ENCODE peak calls at places on chromosomes 4 and X, in eight cellular contexts. One of them, this sample, is unnamed.

GRCh38 chr4:138616775-138617174 is 374.6 kb upstream of the SLC7A11 start:
- DNase-seq in nephron progenitor cell: no peak
- DNase-seq in left lung: no peak
- DNase-seq in heart left ventricle: no peak
- DNase-seq in CD4-positive, alpha-beta T cell: no peak
- DNase-seq in fibroblast of lung: peak; percentile 14
- DNase-seq in AG04449: peak; percentile 7
- DNase-seq in epithelial cell of proximal tubule: no peak
- DNase-seq in this sample: no peak

GRCh38 chrX:97587171-97587570 is 703.5 kb downstream of the RPA4 start:
- DNase-seq in fibroblast of lung: no peak
- DNase-seq in CD4-positive, alpha-beta T cell: no peak
- DNase-seq in epithelial cell of proximal tubule: no peak
- DNase-seq in left lung: no peak
- DNase-seq in nephron progenitor cell: no peak
- DNase-seq in AG04449: no peak
- DNase-seq in heart left ventricle: no peak
- DNase-seq in this sample: no peak

GRCh38 chr4:6420036-6420435 is 52.4 kb downstream of the PPP2R2C start:
- DNase-seq in left lung: no peak
- DNase-seq in AG04449: no peak
- DNase-seq in nephron progenitor cell: no peak
- DNase-seq in CD4-positive, alpha-beta T cell: no peak
- DNase-seq in fibroblast of lung: no peak
- DNase-seq in epithelial cell of proximal tubule: no peak
- DNase-seq in heart left ventricle: no peak
- DNase-seq in this sample: no peak

GRCh38 chr4:83329521-83330105 is 5.0 kb downstream of the HPSE start:
- DNase-seq in nephron progenitor cell: no peak
- DNase-seq in heart left ventricle: no peak
- DNase-seq in fibroblast of lung: peak; percentile 18
- DNase-seq in AG04449: no peak
- DNase-seq in epithelial cell of proximal tubule: no peak
- DNase-seq in CD4-positive, alpha-beta T cell: no peak
- DNase-seq in left lung: no peak
- DNase-seq in this sample: peak; percentile 56

GRCh38 chrX:44770111-44770510 is 73.7 kb upstream of the DUSP21 start:
- DNase-seq in CD4-positive, alpha-beta T cell: no peak
- DNase-seq in left lung: no peak
- DNase-seq in heart left ventricle: no peak
- DNase-seq in fibroblast of lung: no peak
- DNase-seq in nephron progenitor cell: no peak
- DNase-seq in epithelial cell of proximal tubule: no peak
- DNase-seq in AG04449: no peak
- DNase-seq in this sample: peak; percentile 10

GRCh38 chr4:47145630-47146029 is 114.3 kb downstream of the GABRB1 start:
- DNase-seq in nephron progenitor cell: no peak
- DNase-seq in heart left ventricle: no peak
- DNase-seq in left lung: no peak
- DNase-seq in epithelial cell of proximal tubule: peak; percentile 9
- DNase-seq in AG04449: peak; percentile 59
- DNase-seq in fibroblast of lung: peak; percentile 78
- DNase-seq in CD4-positive, alpha-beta T cell: no peak
- DNase-seq in this sample: peak; percentile 25

GRCh38 chr4:88208146-88208545 is 49.7 kb upstream of the ABCG2 start:
- DNase-seq in nephron progenitor cell: no peak
- DNase-seq in left lung: no peak
- DNase-seq in fibroblast of lung: no peak
- DNase-seq in epithelial cell of proximal tubule: no peak
- DNase-seq in CD4-positive, alpha-beta T cell: no peak
- DNase-seq in heart left ventricle: no peak
- DNase-seq in AG04449: no peak
- DNase-seq in this sample: no peak

GRCh38 chr4:71545168-71545567 is 206.3 kb downstream of the SLC4A4 start:
- DNase-seq in AG04449: peak; percentile 75
- DNase-seq in CD4-positive, alpha-beta T cell: no peak
- DNase-seq in nephron progenitor cell: no peak
- DNase-seq in left lung: no peak
- DNase-seq in epithelial cell of proximal tubule: no peak
- DNase-seq in heart left ventricle: no peak
- DNase-seq in fibroblast of lung: peak; percentile 14
- DNase-seq in this sample: no peak

GRCh38 chr4:149238097-149238496 is 577.5 kb downstream of the IQCM start:
- DNase-seq in AG04449: no peak
- DNase-seq in fibroblast of lung: no peak
- DNase-seq in nephron progenitor cell: no peak
- DNase-seq in epithelial cell of proximal tubule: no peak
- DNase-seq in left lung: no peak
- DNase-seq in heart left ventricle: no peak
- DNase-seq in CD4-positive, alpha-beta T cell: no peak
- DNase-seq in this sample: no peak

GRCh38 chr4:134665429-134665828 is 463.8 kb upstream of the PABPC4L start:
- DNase-seq in AG04449: no peak
- DNase-seq in nephron progenitor cell: no peak
- DNase-seq in CD4-positive, alpha-beta T cell: no peak
- DNase-seq in fibroblast of lung: no peak
- DNase-seq in epithelial cell of proximal tubule: no peak
- DNase-seq in heart left ventricle: no peak
- DNase-seq in left lung: no peak
- DNase-seq in this sample: no peak

GRCh38 chr4:26878729-26879415 is 18.2 kb downstream of the STIM2 start:
- DNase-seq in fibroblast of lung: no peak
- DNase-seq in CD4-positive, alpha-beta T cell: no peak
- DNase-seq in left lung: no peak
- DNase-seq in AG04449: no peak
- DNase-seq in heart left ventricle: no peak
- DNase-seq in nephron progenitor cell: no peak
- DNase-seq in epithelial cell of proximal tubule: no peak
- DNase-seq in this sample: peak; percentile 57

GRCh38 chr4:32022071-32022470 is 1301.9 kb downstream of the PCDH7 start:
- DNase-seq in fibroblast of lung: no peak
- DNase-seq in nephron progenitor cell: no peak
- DNase-seq in heart left ventricle: no peak
- DNase-seq in left lung: no peak
- DNase-seq in epithelial cell of proximal tubule: peak; percentile 81
- DNase-seq in AG04449: no peak
- DNase-seq in CD4-positive, alpha-beta T cell: no peak
- DNase-seq in this sample: no peak

GRCh38 chr4:128658214-128658621 is 151.3 kb upstream of the JADE1 start:
- DNase-seq in epithelial cell of proximal tubule: no peak
- DNase-seq in fibroblast of lung: peak; percentile 31
- DNase-seq in AG04449: no peak
- DNase-seq in nephron progenitor cell: no peak
- DNase-seq in heart left ventricle: no peak
- DNase-seq in left lung: no peak
- DNase-seq in CD4-positive, alpha-beta T cell: no peak
- DNase-seq in this sample: no peak

GRCh38 chr4:113071811-113072210 is 22.4 kb downstream of the ANK2 start:
- DNase-seq in nephron progenitor cell: no peak
- DNase-seq in fibroblast of lung: no peak
- DNase-seq in heart left ventricle: no peak
- DNase-seq in AG04449: no peak
- DNase-seq in left lung: no peak
- DNase-seq in CD4-positive, alpha-beta T cell: no peak
- DNase-seq in epithelial cell of proximal tubule: no peak
- DNase-seq in this sample: no peak

GRCh38 chr4:84497220-84497834 is 1.8 kb downstream of the NKX6-1 start:
- DNase-seq in CD4-positive, alpha-beta T cell: no peak
- DNase-seq in nephron progenitor cell: peak; percentile 40
- DNase-seq in epithelial cell of proximal tubule: no peak
- DNase-seq in heart left ventricle: no peak
- DNase-seq in AG04449: no peak
- DNase-seq in left lung: no peak
- DNase-seq in fibroblast of lung: no peak
- DNase-seq in this sample: no peak

GRCh38 chrX:46015653-46016052 is 529.6 kb downstream of the ZNF674 start:
- DNase-seq in left lung: no peak
- DNase-seq in AG04449: no peak
- DNase-seq in nephron progenitor cell: no peak
- DNase-seq in heart left ventricle: no peak
- DNase-seq in epithelial cell of proximal tubule: no peak
- DNase-seq in CD4-positive, alpha-beta T cell: no peak
- DNase-seq in fibroblast of lung: no peak
- DNase-seq in this sample: no peak

GRCh38 chr4:22187203-22187835 is 238.7 kb upstream of the KCNIP4 start:
- DNase-seq in AG04449: no peak
- DNase-seq in fibroblast of lung: no peak
- DNase-seq in CD4-positive, alpha-beta T cell: no peak
- DNase-seq in epithelial cell of proximal tubule: no peak
- DNase-seq in nephron progenitor cell: no peak
- DNase-seq in left lung: no peak
- DNase-seq in heart left ventricle: no peak
- DNase-seq in this sample: peak; percentile 28

GRCh38 chr4:124111922-124112321 is 600.6 kb downstream of the ANKRD50 start:
- DNase-seq in CD4-positive, alpha-beta T cell: no peak
- DNase-seq in nephron progenitor cell: peak; percentile 45
- DNase-seq in heart left ventricle: no peak
- DNase-seq in fibroblast of lung: peak; percentile 88
- DNase-seq in left lung: no peak
- DNase-seq in AG04449: peak; percentile 44
- DNase-seq in epithelial cell of proximal tubule: peak; percentile 57
- DNase-seq in this sample: peak; percentile 69

GRCh38 chr4:46404961-46405360 is 15.0 kb upstream of the GABRA2 start:
- DNase-seq in nephron progenitor cell: peak; percentile 37
- DNase-seq in AG04449: no peak
- DNase-seq in epithelial cell of proximal tubule: no peak
- DNase-seq in left lung: no peak
- DNase-seq in heart left ventricle: no peak
- DNase-seq in fibroblast of lung: peak; percentile 34
- DNase-seq in CD4-positive, alpha-beta T cell: no peak
- DNase-seq in this sample: peak; percentile 25

GRCh38 chr4:185532327-185532726 is 3.0 kb downstream of the PDLIM3 start:
- DNase-seq in epithelial cell of proximal tubule: no peak
- DNase-seq in fibroblast of lung: no peak
- DNase-seq in left lung: no peak
- DNase-seq in heart left ventricle: no peak
- DNase-seq in CD4-positive, alpha-beta T cell: no peak
- DNase-seq in AG04449: no peak
- DNase-seq in nephron progenitor cell: no peak
- DNase-seq in this sample: no peak

GRCh38 chr4:37641352-37641751 is 44.8 kb downstream of the RELL1 start:
- DNase-seq in epithelial cell of proximal tubule: no peak
- DNase-seq in fibroblast of lung: no peak
- DNase-seq in nephron progenitor cell: no peak
- DNase-seq in heart left ventricle: no peak
- DNase-seq in CD4-positive, alpha-beta T cell: no peak
- DNase-seq in AG04449: no peak
- DNase-seq in left lung: no peak
- DNase-seq in this sample: no peak

GRCh38 chr4:147739239-147739823 is 7.4 kb downstream of the ARHGAP10 start:
- DNase-seq in nephron progenitor cell: no peak
- DNase-seq in epithelial cell of proximal tubule: no peak
- DNase-seq in CD4-positive, alpha-beta T cell: no peak
- DNase-seq in left lung: no peak
- DNase-seq in fibroblast of lung: no peak
- DNase-seq in AG04449: no peak
- DNase-seq in heart left ventricle: no peak
- DNase-seq in this sample: no peak

GRCh38 chrX:132956421-132957210 is 1.8 kb downstream of the HS6ST2 start:
- DNase-seq in left lung: no peak
- DNase-seq in nephron progenitor cell: peak; percentile 58
- DNase-seq in CD4-positive, alpha-beta T cell: no peak
- DNase-seq in AG04449: no peak
- DNase-seq in heart left ventricle: no peak
- DNase-seq in epithelial cell of proximal tubule: no peak
- DNase-seq in fibroblast of lung: no peak
- DNase-seq in this sample: no peak

GRCh38 chrX:46180258-46180687 is 364.9 kb downstream of the ZNF674 start:
- DNase-seq in nephron progenitor cell: no peak
- DNase-seq in epithelial cell of proximal tubule: no peak
- DNase-seq in heart left ventricle: no peak
- DNase-seq in CD4-positive, alpha-beta T cell: no peak
- DNase-seq in left lung: peak; percentile 33
- DNase-seq in fibroblast of lung: peak; percentile 56
- DNase-seq in AG04449: peak; percentile 51
- DNase-seq in this sample: peak; percentile 46

GRCh38 chr4:5511791-5512190 is 196.6 kb downstream of the EVC2 start:
- DNase-seq in nephron progenitor cell: no peak
- DNase-seq in CD4-positive, alpha-beta T cell: no peak
- DNase-seq in heart left ventricle: no peak
- DNase-seq in AG04449: no peak
- DNase-seq in epithelial cell of proximal tubule: no peak
- DNase-seq in fibroblast of lung: peak; percentile 48
- DNase-seq in left lung: no peak
- DNase-seq in this sample: peak; percentile 33

GRCh38 chr4:144355809-144356757 is 215.6 kb upstream of the GYPA start:
- DNase-seq in CD4-positive, alpha-beta T cell: no peak
- DNase-seq in left lung: peak; percentile 61
- DNase-seq in epithelial cell of proximal tubule: peak; percentile 39
- DNase-seq in AG04449: peak; percentile 93
- DNase-seq in fibroblast of lung: peak; percentile 94
- DNase-seq in heart left ventricle: no peak
- DNase-seq in nephron progenitor cell: peak; percentile 75
- DNase-seq in this sample: peak; percentile 87
- TF ChIP-seq CTCF in CD4-positive, alpha-beta T cell: no peak
- TF ChIP-seq CTCF in left lung: no peak
- TF ChIP-seq CTCF in epithelial cell of proximal tubule: peak; percentile 25
- TF ChIP-seq CTCF in AG04449: peak; percentile 11
- TF ChIP-seq CTCF in fibroblast of lung: no peak
- TF ChIP-seq CTCF in heart left ventricle: no peak
- TF ChIP-seq CTCF in nephron progenitor cell: no peak
- TF ChIP-seq CTCF in this sample: no peak

GRCh38 chr4:44668521-44668920 is 9.7 kb upstream of the GUF1 start:
- DNase-seq in AG04449: no peak
- DNase-seq in epithelial cell of proximal tubule: no peak
- DNase-seq in fibroblast of lung: no peak
- DNase-seq in nephron progenitor cell: no peak
- DNase-seq in left lung: no peak
- DNase-seq in CD4-positive, alpha-beta T cell: no peak
- DNase-seq in heart left ventricle: no peak
- DNase-seq in this sample: no peak
- TF ChIP-seq CTCF in AG04449: no peak
- TF ChIP-seq CTCF in epithelial cell of proximal tubule: no peak
- TF ChIP-seq CTCF in fibroblast of lung: no peak
- TF ChIP-seq CTCF in nephron progenitor cell: no peak
- TF ChIP-seq CTCF in left lung: no peak
- TF ChIP-seq CTCF in CD4-positive, alpha-beta T cell: no peak
- TF ChIP-seq CTCF in heart left ventricle: no peak
- TF ChIP-seq CTCF in this sample: no peak

DNA sequence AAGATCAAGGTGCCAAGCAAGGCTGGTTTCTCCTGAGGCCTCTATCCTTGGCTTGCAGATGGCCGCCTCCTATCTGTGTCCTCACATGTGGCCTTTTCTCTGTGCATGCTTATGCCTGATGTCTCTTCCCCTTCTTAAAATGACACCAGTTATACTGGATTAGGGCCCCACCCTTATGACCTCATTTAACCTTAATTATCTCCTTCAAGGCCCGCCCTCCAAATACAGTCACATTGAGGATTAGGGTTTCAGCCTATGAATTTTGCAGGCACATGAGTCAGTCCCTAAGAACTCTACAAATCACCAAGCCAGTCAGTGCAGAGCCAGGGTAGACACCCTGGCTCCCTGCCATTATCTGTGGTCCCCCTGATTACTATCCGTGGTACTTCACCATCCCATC is 51.6 kb downstream of the MAML3 start:
- DNase-seq in AG04449: no peak
- DNase-seq in nephron progenitor cell: no peak
- DNase-seq in heart left ventricle: no peak
- DNase-seq in CD4-positive, alpha-beta T cell: no peak
- DNase-seq in fibroblast of lung: no peak
- DNase-seq in left lung: no peak
- DNase-seq in epithelial cell of proximal tubule: no peak
- DNase-seq in this sample: no peak
- TF ChIP-seq CTCF in AG04449: no peak
- TF ChIP-seq CTCF in nephron progenitor cell: no peak
- TF ChIP-seq CTCF in heart left ventricle: no peak
- TF ChIP-seq CTCF in CD4-positive, alpha-beta T cell: no peak
- TF ChIP-seq CTCF in fibroblast of lung: no peak
- TF ChIP-seq CTCF in left lung: no peak
- TF ChIP-seq CTCF in epithelial cell of proximal tubule: no peak
- TF ChIP-seq CTCF in this sample: no peak

GRCh38 chr4:11028334-11028733 is 343.8 kb upstream of the CLNK start:
- DNase-seq in epithelial cell of proximal tubule: no peak
- DNase-seq in left lung: no peak
- DNase-seq in CD4-positive, alpha-beta T cell: no peak
- DNase-seq in AG04449: no peak
- DNase-seq in fibroblast of lung: no peak
- DNase-seq in heart left ventricle: no peak
- DNase-seq in nephron progenitor cell: no peak
- DNase-seq in this sample: no peak
- TF ChIP-seq CTCF in epithelial cell of proximal tubule: no peak
- TF ChIP-seq CTCF in left lung: no peak
- TF ChIP-seq CTCF in CD4-positive, alpha-beta T cell: no peak
- TF ChIP-seq CTCF in AG04449: no peak
- TF ChIP-seq CTCF in fibroblast of lung: no peak
- TF ChIP-seq CTCF in heart left ventricle: no peak
- TF ChIP-seq CTCF in nephron progenitor cell: no peak
- TF ChIP-seq CTCF in this sample: no peak